ENCODE peak calls at places on chromosomes 1 and 21, in nine cellular contexts. T is lower leg skin, F is fibroblast of mammary gland, S is mammary epithelial cell, Q is psoas muscle, B is astrocyte of the spinal cord, V is fibroblast of pulmonary artery, I is heart left ventricle, N is fibroblast of lung. U is an unnamed sample.

GRCh38 chr1:85089203-85089602 is 40.9 kb upstream of the MCOLN3 start:
- DNase-seq in S (no peak), T (no peak), V (no peak), Q (no peak), B (no peak), N (no peak), I (no peak), F (no peak), U (no peak)

GRCh38 chr1:31828926-31829690 is 13.3 kb upstream of the SPOCD1 start:
- DNase-seq in S (no peak), F (no peak), T (no peak), I (no peak), V (no peak), B (no peak), Q (no peak), N (no peak), U (peak)

GRCh38 chr1:247115545-247115944 is 11.4 kb upstream of the ZNF669 start:
- DNase-seq in I (no peak), F (no peak), T (no peak), B (no peak), Q (no peak), S (no peak), V (no peak), N (no peak), U (peak)

GRCh38 chr21:39048574-39048973 is 134.7 kb downstream of the PSMG1 start:
- DNase-seq in F (peak), B (peak), Q (no peak), I (no peak), N (peak), V (peak), S (peak), T (no peak), U (no peak)

GRCh38 chr21:45421071-45421845 is 16.3 kb downstream of the COL18A1 start:
- DNase-seq in S (peak), Q (peak), B (no peak), T (no peak), I (peak), N (no peak), F (no peak), V (no peak), U (no peak)

GRCh38 chr1:206050655-206051235 is 2.2 kb upstream of the RHEX start:
- DNase-seq in S (peak), V (no peak), I (no peak), B (no peak), N (no peak), Q (no peak), T (peak), F (no peak), U (no peak)

GRCh38 chr21:44712203-44713028 is 1.0 kb upstream of the TSPEAR start:
- DNase-seq in S (no peak), I (no peak), N (no peak), V (no peak), B (no peak), Q (no peak), T (no peak), F (no peak), U (peak)

GRCh38 chr1:20174937-20175666 is 10.8 kb upstream of the UBXN10 start:
- DNase-seq in T (no peak), B (no peak), I (no peak), V (no peak), S (no peak), Q (no peak), N (peak), F (peak), U (no peak)

GRCh38 chr1:186806477-186806876 is 22.3 kb upstream of the PLA2G4A start:
- DNase-seq in N (peak), F (peak), T (no peak), V (peak), B (no peak), Q (no peak), I (peak), S (peak), U (no peak)

GRCh38 chr21:34669149-34669879 is 520 bp downstream of the CLIC6 start:
- DNase-seq in I (no peak), Q (peak), S (no peak), T (no peak), F (no peak), B (no peak), V (no peak), N (no peak), U (peak)

GRCh38 chr1:67978988-67979516 is 71.4 kb downstream of the DIRAS3 start:
- DNase-seq in F (peak), Q (no peak), V (peak), S (peak), T (no peak), I (no peak), N (peak), B (peak), U (no peak)

GRCh38 chr1:17739050-17739449 is 16.1 kb upstream of the ACTL8 start:
- DNase-seq in V (no peak), S (no peak), Q (no peak), F (no peak), B (no peak), I (no peak), T (no peak), N (no peak), U (no peak)

GRCh38 chr1:182149411-182149965 is 88.0 kb upstream of the ZNF648 start:
- DNase-seq in B (peak), Q (peak), N (peak), F (peak), S (peak), T (peak), I (peak), V (peak), U (no peak)

GRCh38 chr1:165842363-165843129 is 15.1 kb downstream of the UCK2 start:
- DNase-seq in F (peak), N (peak), B (peak), S (no peak), I (peak), Q (no peak), T (no peak), V (peak), U (no peak)

GRCh38 chr1:118461154-118461553 is 276.1 kb upstream of the SPAG17 start:
- DNase-seq in N (no peak), T (no peak), B (no peak), V (no peak), I (no peak), S (no peak), F (peak), Q (no peak), U (no peak)

GRCh38 chr1:59178339-59178744 is 118.6 kb upstream of the FGGY start:
- DNase-seq in T (peak), S (no peak), N (peak), I (peak), V (peak), B (peak), Q (peak), F (peak), U (no peak)

GRCh38 chr1:168321945-168322344 is 41.3 kb downstream of the TBX19 start:
- DNase-seq in Q (no peak), F (peak), T (no peak), N (peak), S (peak), I (no peak), B (peak), V (peak), U (no peak)

GRCh38 chr1:245512181-245512888 is 357.6 kb downstream of the KIF26B start:
- DNase-seq in Q (no peak), F (peak), I (no peak), V (no peak), B (no peak), S (no peak), T (no peak), N (peak), U (no peak)

GRCh38 chr1:232635778-232636356 is 5.9 kb upstream of the SIPA1L2 start:
- DNase-seq in V (peak), I (no peak), B (peak), S (peak), N (peak), T (no peak), Q (no peak), F (peak), U (no peak)

GRCh38 chr1:245599413-245600174 is 444.8 kb downstream of the KIF26B start:
- DNase-seq in Q (peak), V (peak), S (no peak), F (peak), T (no peak), N (peak), B (peak), I (peak), U (no peak)

GRCh38 chr1:210246447-210246846 is 13.9 kb downstream of the SERTAD4 start:
- DNase-seq in S (no peak), N (no peak), B (peak), Q (no peak), T (no peak), V (no peak), I (no peak), F (no peak), U (no peak)

GRCh38 chr1:14552246-14552970 is 46.1 kb upstream of the KAZN start:
- DNase-seq in B (no peak), S (no peak), Q (no peak), F (no peak), V (no peak), T (no peak), I (no peak), N (no peak), U (no peak)

GRCh38 chr1:9128161-9128519 is 762 bp downstream of the GPR157 start:
- DNase-seq in N (no peak), V (no peak), F (no peak), B (no peak), T (peak), Q (peak), I (peak), S (peak), U (no peak)

GRCh38 chr1:89552481-89553194 is 28.0 kb downstream of the LRRC8B start:
- DNase-seq in N (peak), F (peak), T (no peak), I (no peak), S (peak), V (peak), B (no peak), Q (no peak), U (no peak)

GRCh38 chr1:76901158-76901767 is 34.0 kb downstream of the ST6GALNAC5 start:
- DNase-seq in V (peak), B (peak), N (peak), F (peak), I (no peak), T (no peak), Q (no peak), S (peak), U (no peak)

GRCh38 chr1:65067491-65068201 is 80.4 kb upstream of the AK4 start:
- DNase-seq in N (peak), Q (peak), F (peak), I (peak), B (peak), V (peak), T (peak), S (peak), U (peak)

GRCh38 chr1:111227875-111228747 is 598 bp downstream of the CHI3L2 start:
- DNase-seq in Q (no peak), F (peak), I (peak), B (peak), N (peak), V (peak), S (peak), T (no peak), U (no peak)

GRCh38 chr1:86380257-86380861 is 15.8 kb downstream of the ODF2L start:
- DNase-seq in F (peak), I (no peak), V (peak), Q (no peak), B (peak), S (peak), N (peak), T (no peak), U (no peak)

GRCh38 chr21:42424848-42425602 is 21.3 kb downstream of the UBASH3A start:
- DNase-seq in B (no peak), N (no peak), S (no peak), I (no peak), V (no peak), T (no peak), Q (no peak), F (no peak), U (no peak)

GRCh38 chr1:8815582-8816285 is 1.7 kb downstream of the RERE start:
- DNase-seq in B (peak), T (no peak), F (no peak), S (peak), N (peak), V (peak), Q (no peak), I (no peak), U (no peak)

GRCh38 chr1:9426291-9426711 is 113.0 kb upstream of the SLC25A33 start:
- DNase-seq in V (no peak), F (no peak), Q (no peak), N (no peak), I (no peak), S (no peak), T (no peak), B (no peak), U (no peak)

GRCh38 chr1:107358611-107359342 is 217.9 kb downstream of the NTNG1 start:
- DNase-seq in V (no peak), S (no peak), I (no peak), T (no peak), N (peak), B (no peak), Q (no peak), F (no peak), U (no peak)

GRCh38 chr21:35257413-35257812 is 208.3 kb upstream of the RUNX1 start:
- DNase-seq in B (peak), V (peak), N (peak), F (peak), T (peak), Q (peak), I (peak), S (peak), U (no peak)

GRCh38 chr1:114088392-114089299 is 65.0 kb downstream of the SYT6 start:
- DNase-seq in T (no peak), F (no peak), N (no peak), V (no peak), B (no peak), S (peak), I (no peak), Q (no peak), U (no peak)

DNA sequence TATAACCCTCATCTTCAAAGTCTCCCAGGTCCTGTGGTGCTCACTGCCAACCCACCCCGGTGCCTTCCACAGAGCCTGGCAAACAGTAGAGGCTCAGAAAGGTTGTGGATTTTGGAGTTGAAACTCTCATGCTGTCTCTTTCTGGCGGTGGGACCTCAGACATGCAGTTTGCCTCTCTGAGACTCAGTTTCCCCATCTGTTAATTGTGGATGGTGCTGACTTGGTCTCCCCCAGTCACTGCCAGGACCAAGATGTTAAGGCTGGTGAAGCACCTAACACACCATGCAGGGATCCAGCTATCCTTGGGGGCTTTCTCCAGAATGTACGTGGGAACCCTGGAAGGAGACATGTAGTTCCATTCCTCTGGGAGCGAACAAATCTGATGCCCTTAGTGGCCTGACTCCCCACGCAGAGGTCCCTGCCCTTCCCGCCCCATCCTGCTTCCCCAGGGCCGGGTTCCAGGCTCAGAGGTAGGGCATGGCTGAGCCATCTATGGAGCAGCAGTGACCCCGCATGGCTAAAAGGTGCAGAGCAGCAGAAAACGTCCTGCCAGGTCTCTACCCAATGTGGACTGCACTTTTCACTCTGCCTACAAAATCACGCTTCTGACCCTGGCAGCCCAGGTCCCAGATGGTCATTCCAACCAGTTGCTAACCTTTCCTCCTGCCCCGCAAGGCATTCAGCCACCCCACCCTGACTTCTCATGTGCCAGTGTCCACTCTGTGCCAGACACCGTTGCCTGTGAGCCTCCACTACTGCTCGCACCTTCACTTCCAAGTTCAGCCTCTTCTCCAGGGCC is 9.2 kb upstream of the TTC22 start:
- DNase-seq in F (peak), T (no peak), I (peak), B (peak), N (peak), S (peak), Q (peak), V (peak), U (peak)
- TF ChIP-seq CTCF in F (peak), T (no peak), I (peak), B (peak), N (peak), S (peak), Q (peak), V (peak), U (peak)

DNA sequence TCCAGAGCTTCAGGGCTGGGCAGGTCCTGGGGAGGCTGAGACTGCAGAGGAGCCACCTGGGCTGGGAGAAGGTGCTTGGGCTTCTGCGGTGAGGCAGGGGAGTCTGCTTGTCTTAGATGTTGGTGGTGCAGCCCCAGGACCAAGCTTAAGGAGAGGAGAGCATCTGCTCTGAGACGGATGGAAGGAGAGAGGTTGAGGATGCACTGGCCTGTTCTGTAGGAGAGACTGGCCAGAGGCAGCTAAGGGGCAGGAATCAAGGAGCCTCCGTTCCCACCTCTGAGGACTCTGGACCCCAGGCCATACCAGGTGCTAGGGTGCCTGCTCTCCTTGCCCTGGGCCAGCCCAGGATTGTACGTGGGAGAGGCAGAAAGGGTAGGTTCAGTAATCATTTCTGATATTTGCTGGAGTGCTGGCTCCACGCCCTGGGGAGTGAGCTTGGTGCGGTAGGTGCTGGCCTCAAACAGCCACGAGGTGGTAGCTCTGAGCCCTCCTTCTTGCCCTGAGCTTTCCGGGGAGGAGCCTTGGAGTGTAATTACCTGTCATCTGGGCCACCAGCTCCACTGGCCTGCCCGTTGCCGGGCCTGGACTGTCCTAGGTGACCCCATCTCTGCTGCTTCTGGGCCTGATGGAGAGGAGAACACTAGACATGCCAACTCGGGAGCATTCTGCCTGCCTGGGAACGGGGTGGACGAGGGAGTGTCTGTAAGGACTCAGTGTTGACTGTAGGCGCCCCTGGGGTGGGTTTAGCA is 9.3 kb downstream of the MYBPH start:
- DNase-seq in S (no peak), T (no peak), B (no peak), N (no peak), V (no peak), F (no peak), I (no peak), Q (no peak), U (no peak)
- TF ChIP-seq CTCF in S (no peak), T (no peak), B (no peak), N (no peak), V (no peak), F (no peak), I (no peak), Q (peak), U (no peak)

DNA sequence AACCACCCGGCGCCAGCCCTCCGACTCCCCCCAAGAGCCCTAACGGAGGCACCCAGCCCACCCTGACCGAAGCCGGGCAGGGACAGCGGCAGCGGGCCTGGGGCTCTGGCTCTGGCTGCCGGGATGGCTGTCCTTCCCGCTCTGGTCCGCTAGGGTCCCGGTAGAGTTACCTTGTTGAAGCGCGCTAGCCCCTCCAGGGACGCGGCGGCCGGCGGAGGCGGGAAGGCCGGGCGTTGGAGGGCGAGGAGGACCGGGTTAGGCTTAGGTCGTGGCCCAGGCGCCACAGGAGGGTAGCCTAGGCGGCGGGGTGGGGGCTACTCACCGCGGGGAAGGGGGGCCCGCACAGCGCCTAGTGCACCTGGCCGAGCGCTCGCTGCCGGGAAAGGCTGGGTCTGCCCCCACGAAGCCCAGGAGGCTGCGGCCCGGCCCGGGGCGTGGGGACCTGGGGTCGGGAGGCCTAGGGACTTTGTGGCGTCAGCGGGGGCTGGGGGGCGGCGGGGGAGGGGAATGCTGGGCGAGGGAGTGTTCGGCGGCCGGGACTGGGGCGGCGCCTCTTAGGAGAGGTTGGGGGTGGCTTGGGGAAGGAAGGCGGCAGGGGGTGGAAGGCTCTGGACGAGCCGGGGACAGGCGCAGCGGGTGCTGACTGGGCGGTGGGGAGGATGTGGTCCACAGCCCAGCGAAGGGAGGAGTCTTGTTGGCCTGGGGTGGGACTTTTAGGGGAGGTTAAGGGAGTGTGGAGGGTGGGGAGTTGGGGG is at the start of gene TRIM17:
- DNase-seq in V (no peak), B (peak), I (no peak), T (no peak), Q (no peak), F (no peak), S (no peak), N (no peak), U (no peak)
- TF ChIP-seq CTCF in V (peak), B (peak), I (peak), T (no peak), Q (no peak), F (no peak), S (no peak), N (peak), U (peak)

GRCh38 chr1:172206256-172206655 is 214.2 kb upstream of the C1orf105 start:
- DNase-seq in F (no peak), T (no peak), N (no peak), I (no peak), V (no peak), B (no peak), S (no peak), Q (no peak), U (no peak)
- TF ChIP-seq CTCF in F (no peak), T (no peak), N (no peak), I (no peak), V (no peak), B (no peak), S (no peak), Q (no peak), U (no peak)

DNA sequence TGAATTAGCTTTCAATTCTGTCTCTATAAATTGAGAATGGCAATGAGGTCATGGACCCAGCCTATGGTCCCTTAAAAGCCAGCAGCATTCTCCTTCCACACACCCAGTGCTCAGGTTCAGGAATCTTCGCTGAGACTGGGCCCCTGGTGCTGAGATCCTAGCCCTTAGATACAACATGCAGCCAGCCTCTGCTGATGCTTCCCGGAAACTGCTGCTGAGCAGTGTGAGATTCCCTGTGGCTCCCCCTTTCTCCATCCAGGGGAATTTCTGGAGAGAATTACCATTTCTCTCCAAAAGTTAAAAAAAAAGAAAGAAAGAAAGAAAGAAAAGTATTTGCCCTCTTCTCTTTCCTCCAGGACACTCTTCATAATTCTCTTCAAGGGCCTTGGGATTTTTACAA is 31.7 kb upstream of the RALGPS2 start:
- DNase-seq in T (no peak), S (no peak), V (no peak), B (no peak), I (no peak), F (no peak), Q (no peak), N (peak), U (no peak)
- TF ChIP-seq CTCF in T (no peak), S (no peak), V (no peak), B (peak), I (no peak), F (peak), Q (no peak), N (peak), U (peak)

GRCh38 chr1:91731815-91732214 is 154.1 kb downstream of the TGFBR3 start:
- DNase-seq in N (no peak), B (peak), I (no peak), F (peak), T (no peak), S (peak), Q (no peak), V (peak), U (no peak)
- TF ChIP-seq CTCF in N (no peak), B (no peak), I (no peak), F (no peak), T (no peak), S (no peak), Q (no peak), V (no peak), U (no peak)